ENCODE peak calls at places on chromosome X, in ten cellular contexts. One of them, this sample, is unnamed.

GRCh38 chrX:47625365-47625764 is 4.4 kb downstream of the CFP start:
- DNase-seq in activated CD8-positive, alpha-beta memory T cell treated with anti-CD3 and anti-CD28 coated beads, Interleukin-2, amount 50 U/mL, for 48 hours: no peak
- DNase-seq in SJSA1: no peak
- DNase-seq in A172: no peak
- DNase-seq in CD8-positive, alpha-beta memory T cell: no peak
- DNase-seq in EL: no peak
- DNase-seq in activated T-helper 1 cell treated with anti-CD3 and anti-CD28 coated beads, Interleukin-12 subunit alpha, Interleukin-12 subunit beta, Interleukin-2, Interleukin-4 antibody, amounts not matched to agents 30 ng/mL and 10 ng/mL and 1 ng/mL, durations not matched to agents 14 hours and 24 hours and 36 hours: no peak
- DNase-seq in A549: no peak
- DNase-seq in MCF 10A: no peak
- DNase-seq in stimulated activated CD4-positive, alpha-beta T cell treated with anti-CD3 and anti-CD28 coated beads, Interleukin-1b, Interleukin-23, amount 100 ng/mL, for 24 hours: no peak
- DNase-seq in this sample: no peak

GRCh38 chrX:16160729-16161128 is 6.6 kb upstream of the MAGEB17 start:
- DNase-seq in activated CD8-positive, alpha-beta memory T cell treated with anti-CD3 and anti-CD28 coated beads, Interleukin-2, amount 50 U/mL, for 48 hours: no peak
- DNase-seq in SJSA1: peak
- DNase-seq in A172: peak
- DNase-seq in CD8-positive, alpha-beta memory T cell: no peak
- DNase-seq in EL: peak
- DNase-seq in activated T-helper 1 cell treated with anti-CD3 and anti-CD28 coated beads, Interleukin-12 subunit alpha, Interleukin-12 subunit beta, Interleukin-2, Interleukin-4 antibody, amounts not matched to agents 30 ng/mL and 10 ng/mL and 1 ng/mL, durations not matched to agents 14 hours and 24 hours and 36 hours: no peak
- DNase-seq in A549: peak
- DNase-seq in MCF 10A: peak
- DNase-seq in stimulated activated CD4-positive, alpha-beta T cell treated with anti-CD3 and anti-CD28 coated beads, Interleukin-1b, Interleukin-23, amount 100 ng/mL, for 24 hours: no peak
- DNase-seq in this sample: no peak

GRCh38 chrX:22969416-22969815 is 30.3 kb upstream of the DDX53 start:
- DNase-seq in activated CD8-positive, alpha-beta memory T cell treated with anti-CD3 and anti-CD28 coated beads, Interleukin-2, amount 50 U/mL, for 48 hours: no peak
- DNase-seq in SJSA1: no peak
- DNase-seq in A172: peak
- DNase-seq in CD8-positive, alpha-beta memory T cell: no peak
- DNase-seq in EL: peak
- DNase-seq in activated T-helper 1 cell treated with anti-CD3 and anti-CD28 coated beads, Interleukin-12 subunit alpha, Interleukin-12 subunit beta, Interleukin-2, Interleukin-4 antibody, amounts not matched to agents 30 ng/mL and 10 ng/mL and 1 ng/mL, durations not matched to agents 14 hours and 24 hours and 36 hours: no peak
- DNase-seq in A549: no peak
- DNase-seq in MCF 10A: no peak
- DNase-seq in stimulated activated CD4-positive, alpha-beta T cell treated with anti-CD3 and anti-CD28 coated beads, Interleukin-1b, Interleukin-23, amount 100 ng/mL, for 24 hours: no peak
- DNase-seq in this sample: no peak

GRCh38 chrX:78997870-78998558 is 52.8 kb downstream of the P2RY10 start:
- DNase-seq in activated CD8-positive, alpha-beta memory T cell treated with anti-CD3 and anti-CD28 coated beads, Interleukin-2, amount 50 U/mL, for 48 hours: peak
- DNase-seq in SJSA1: no peak
- DNase-seq in A172: no peak
- DNase-seq in CD8-positive, alpha-beta memory T cell: peak
- DNase-seq in EL: no peak
- DNase-seq in activated T-helper 1 cell treated with anti-CD3 and anti-CD28 coated beads, Interleukin-12 subunit alpha, Interleukin-12 subunit beta, Interleukin-2, Interleukin-4 antibody, amounts not matched to agents 30 ng/mL and 10 ng/mL and 1 ng/mL, durations not matched to agents 14 hours and 24 hours and 36 hours: no peak
- DNase-seq in A549: no peak
- DNase-seq in MCF 10A: no peak
- DNase-seq in stimulated activated CD4-positive, alpha-beta T cell treated with anti-CD3 and anti-CD28 coated beads, Interleukin-1b, Interleukin-23, amount 100 ng/mL, for 24 hours: no peak
- DNase-seq in this sample: no peak

GRCh38 chrX:80285131-80285773 is 135.0 kb upstream of the TENT5D start:
- DNase-seq in activated CD8-positive, alpha-beta memory T cell treated with anti-CD3 and anti-CD28 coated beads, Interleukin-2, amount 50 U/mL, for 48 hours: no peak
- DNase-seq in SJSA1: no peak
- DNase-seq in A172: no peak
- DNase-seq in CD8-positive, alpha-beta memory T cell: no peak
- DNase-seq in EL: no peak
- DNase-seq in activated T-helper 1 cell treated with anti-CD3 and anti-CD28 coated beads, Interleukin-12 subunit alpha, Interleukin-12 subunit beta, Interleukin-2, Interleukin-4 antibody, amounts not matched to agents 30 ng/mL and 10 ng/mL and 1 ng/mL, durations not matched to agents 14 hours and 24 hours and 36 hours: no peak
- DNase-seq in A549: peak
- DNase-seq in MCF 10A: peak
- DNase-seq in stimulated activated CD4-positive, alpha-beta T cell treated with anti-CD3 and anti-CD28 coated beads, Interleukin-1b, Interleukin-23, amount 100 ng/mL, for 24 hours: no peak
- DNase-seq in this sample: no peak

GRCh38 chrX:85223359-85223758 is 20.2 kb downstream of the SATL1 start:
- DNase-seq in activated CD8-positive, alpha-beta memory T cell treated with anti-CD3 and anti-CD28 coated beads, Interleukin-2, amount 50 U/mL, for 48 hours: no peak
- DNase-seq in SJSA1: no peak
- DNase-seq in A172: no peak
- DNase-seq in CD8-positive, alpha-beta memory T cell: no peak
- DNase-seq in EL: no peak
- DNase-seq in activated T-helper 1 cell treated with anti-CD3 and anti-CD28 coated beads, Interleukin-12 subunit alpha, Interleukin-12 subunit beta, Interleukin-2, Interleukin-4 antibody, amounts not matched to agents 30 ng/mL and 10 ng/mL and 1 ng/mL, durations not matched to agents 14 hours and 24 hours and 36 hours: no peak
- DNase-seq in A549: no peak
- DNase-seq in MCF 10A: peak
- DNase-seq in stimulated activated CD4-positive, alpha-beta T cell treated with anti-CD3 and anti-CD28 coated beads, Interleukin-1b, Interleukin-23, amount 100 ng/mL, for 24 hours: no peak
- DNase-seq in this sample: no peak

GRCh38 chrX:105837227-105837626 is 14.9 kb downstream of the NRK start:
- DNase-seq in activated CD8-positive, alpha-beta memory T cell treated with anti-CD3 and anti-CD28 coated beads, Interleukin-2, amount 50 U/mL, for 48 hours: no peak
- DNase-seq in SJSA1: peak
- DNase-seq in A172: no peak
- DNase-seq in CD8-positive, alpha-beta memory T cell: no peak
- DNase-seq in EL: no peak
- DNase-seq in activated T-helper 1 cell treated with anti-CD3 and anti-CD28 coated beads, Interleukin-12 subunit alpha, Interleukin-12 subunit beta, Interleukin-2, Interleukin-4 antibody, amounts not matched to agents 30 ng/mL and 10 ng/mL and 1 ng/mL, durations not matched to agents 14 hours and 24 hours and 36 hours: no peak
- DNase-seq in A549: no peak
- DNase-seq in MCF 10A: peak
- DNase-seq in stimulated activated CD4-positive, alpha-beta T cell treated with anti-CD3 and anti-CD28 coated beads, Interleukin-1b, Interleukin-23, amount 100 ng/mL, for 24 hours: no peak
- DNase-seq in this sample: no peak

GRCh38 chrX:71198066-71198465 is 25.0 kb upstream of the GJB1 start:
- DNase-seq in activated CD8-positive, alpha-beta memory T cell treated with anti-CD3 and anti-CD28 coated beads, Interleukin-2, amount 50 U/mL, for 48 hours: no peak
- DNase-seq in SJSA1: no peak
- DNase-seq in A172: no peak
- DNase-seq in CD8-positive, alpha-beta memory T cell: peak
- DNase-seq in EL: no peak
- DNase-seq in activated T-helper 1 cell treated with anti-CD3 and anti-CD28 coated beads, Interleukin-12 subunit alpha, Interleukin-12 subunit beta, Interleukin-2, Interleukin-4 antibody, amounts not matched to agents 30 ng/mL and 10 ng/mL and 1 ng/mL, durations not matched to agents 14 hours and 24 hours and 36 hours: no peak
- DNase-seq in A549: no peak
- DNase-seq in MCF 10A: no peak
- DNase-seq in stimulated activated CD4-positive, alpha-beta T cell treated with anti-CD3 and anti-CD28 coated beads, Interleukin-1b, Interleukin-23, amount 100 ng/mL, for 24 hours: no peak
- DNase-seq in this sample: no peak

GRCh38 chrX:16429391-16429790 is 220.6 kb upstream of the S100G start:
- DNase-seq in activated CD8-positive, alpha-beta memory T cell treated with anti-CD3 and anti-CD28 coated beads, Interleukin-2, amount 50 U/mL, for 48 hours: no peak
- DNase-seq in SJSA1: no peak
- DNase-seq in A172: no peak
- DNase-seq in CD8-positive, alpha-beta memory T cell: no peak
- DNase-seq in EL: no peak
- DNase-seq in activated T-helper 1 cell treated with anti-CD3 and anti-CD28 coated beads, Interleukin-12 subunit alpha, Interleukin-12 subunit beta, Interleukin-2, Interleukin-4 antibody, amounts not matched to agents 30 ng/mL and 10 ng/mL and 1 ng/mL, durations not matched to agents 14 hours and 24 hours and 36 hours: no peak
- DNase-seq in A549: no peak
- DNase-seq in MCF 10A: no peak
- DNase-seq in stimulated activated CD4-positive, alpha-beta T cell treated with anti-CD3 and anti-CD28 coated beads, Interleukin-1b, Interleukin-23, amount 100 ng/mL, for 24 hours: no peak
- DNase-seq in this sample: no peak

GRCh38 chrX:125757794-125758564 is 408.1 kb downstream of the DCAF12L2 start:
- DNase-seq in activated CD8-positive, alpha-beta memory T cell treated with anti-CD3 and anti-CD28 coated beads, Interleukin-2, amount 50 U/mL, for 48 hours: no peak
- DNase-seq in SJSA1: no peak
- DNase-seq in A172: peak
- DNase-seq in CD8-positive, alpha-beta memory T cell: no peak
- DNase-seq in EL: no peak
- DNase-seq in activated T-helper 1 cell treated with anti-CD3 and anti-CD28 coated beads, Interleukin-12 subunit alpha, Interleukin-12 subunit beta, Interleukin-2, Interleukin-4 antibody, amounts not matched to agents 30 ng/mL and 10 ng/mL and 1 ng/mL, durations not matched to agents 14 hours and 24 hours and 36 hours: no peak
- DNase-seq in A549: no peak
- DNase-seq in MCF 10A: peak
- DNase-seq in stimulated activated CD4-positive, alpha-beta T cell treated with anti-CD3 and anti-CD28 coated beads, Interleukin-1b, Interleukin-23, amount 100 ng/mL, for 24 hours: no peak
- DNase-seq in this sample: no peak

GRCh38 chrX:153958605-153959004 is 13.0 kb downstream of the HCFC1 start:
- DNase-seq in activated CD8-positive, alpha-beta memory T cell treated with anti-CD3 and anti-CD28 coated beads, Interleukin-2, amount 50 U/mL, for 48 hours: no peak
- DNase-seq in SJSA1: no peak
- DNase-seq in A172: no peak
- DNase-seq in CD8-positive, alpha-beta memory T cell: no peak
- DNase-seq in EL: no peak
- DNase-seq in activated T-helper 1 cell treated with anti-CD3 and anti-CD28 coated beads, Interleukin-12 subunit alpha, Interleukin-12 subunit beta, Interleukin-2, Interleukin-4 antibody, amounts not matched to agents 30 ng/mL and 10 ng/mL and 1 ng/mL, durations not matched to agents 14 hours and 24 hours and 36 hours: no peak
- DNase-seq in A549: no peak
- DNase-seq in MCF 10A: no peak
- DNase-seq in stimulated activated CD4-positive, alpha-beta T cell treated with anti-CD3 and anti-CD28 coated beads, Interleukin-1b, Interleukin-23, amount 100 ng/mL, for 24 hours: no peak
- DNase-seq in this sample: no peak

GRCh38 chrX:2262679-2263055 is 238.1 kb downstream of the DHRSX start:
- DNase-seq in activated CD8-positive, alpha-beta memory T cell treated with anti-CD3 and anti-CD28 coated beads, Interleukin-2, amount 50 U/mL, for 48 hours: no peak
- DNase-seq in SJSA1: no peak
- DNase-seq in A172: no peak
- DNase-seq in CD8-positive, alpha-beta memory T cell: no peak
- DNase-seq in EL: no peak
- DNase-seq in activated T-helper 1 cell treated with anti-CD3 and anti-CD28 coated beads, Interleukin-12 subunit alpha, Interleukin-12 subunit beta, Interleukin-2, Interleukin-4 antibody, amounts not matched to agents 30 ng/mL and 10 ng/mL and 1 ng/mL, durations not matched to agents 14 hours and 24 hours and 36 hours: no peak
- DNase-seq in A549: no peak
- DNase-seq in MCF 10A: no peak
- DNase-seq in stimulated activated CD4-positive, alpha-beta T cell treated with anti-CD3 and anti-CD28 coated beads, Interleukin-1b, Interleukin-23, amount 100 ng/mL, for 24 hours: no peak
- DNase-seq in this sample: no peak

GRCh38 chrX:42247241-42247640 is 323.9 kb upstream of the CASK start:
- DNase-seq in activated CD8-positive, alpha-beta memory T cell treated with anti-CD3 and anti-CD28 coated beads, Interleukin-2, amount 50 U/mL, for 48 hours: no peak
- DNase-seq in SJSA1: no peak
- DNase-seq in A172: peak
- DNase-seq in CD8-positive, alpha-beta memory T cell: no peak
- DNase-seq in EL: no peak
- DNase-seq in activated T-helper 1 cell treated with anti-CD3 and anti-CD28 coated beads, Interleukin-12 subunit alpha, Interleukin-12 subunit beta, Interleukin-2, Interleukin-4 antibody, amounts not matched to agents 30 ng/mL and 10 ng/mL and 1 ng/mL, durations not matched to agents 14 hours and 24 hours and 36 hours: no peak
- DNase-seq in A549: no peak
- DNase-seq in MCF 10A: peak
- DNase-seq in stimulated activated CD4-positive, alpha-beta T cell treated with anti-CD3 and anti-CD28 coated beads, Interleukin-1b, Interleukin-23, amount 100 ng/mL, for 24 hours: no peak
- DNase-seq in this sample: no peak